ENCODE peak calls at places on chromosome 9, in four cellular contexts. S is tibial artery; A is body of pancreas; T is effector memory CD4-positive, alpha-beta T cell. W is an unnamed sample.

GRCh38 chr9:92887880-92888338 is 10.1 kb upstream of the ZNF484 start:
- DNase-seq in S (no peak), A (no peak), T (no peak), W (peak; percentile 79)

GRCh38 chr9:20526500-20527319 is 95.6 kb downstream of the MLLT3 start:
- DNase-seq in S (no peak), A (no peak), T (no peak), W (no peak)

GRCh38 chr9:4235951-4236804 is 63.7 kb downstream of the GLIS3 start:
- DNase-seq in S (no peak), A (peak; percentile 35), T (no peak), W (no peak)

GRCh38 chr9:38443597-38443996 is 19.3 kb upstream of the IGFBPL1 start:
- DNase-seq in S (no peak), A (no peak), T (no peak), W (no peak)

GRCh38 chr9:129437626-129438323 is 183.1 kb downstream of the C9orf50 start:
- DNase-seq in S (no peak), A (peak; percentile 36), T (no peak), W (peak; percentile 72)

GRCh38 chr9:70061776-70062175 is 18.1 kb downstream of the MAMDC2 start:
- DNase-seq in S (no peak), A (no peak), T (no peak), W (no peak)

GRCh38 chr9:95081998-95082397 is 235.5 kb downstream of the FANCC start:
- DNase-seq in S (peak; percentile 11), A (peak; percentile 17), T (no peak), W (no peak)

GRCh38 chr9:130034570-130034969 is 8.4 kb downstream of the FNBP1 start:
- DNase-seq in S (no peak), A (no peak), T (no peak), W (no peak)

DNA sequence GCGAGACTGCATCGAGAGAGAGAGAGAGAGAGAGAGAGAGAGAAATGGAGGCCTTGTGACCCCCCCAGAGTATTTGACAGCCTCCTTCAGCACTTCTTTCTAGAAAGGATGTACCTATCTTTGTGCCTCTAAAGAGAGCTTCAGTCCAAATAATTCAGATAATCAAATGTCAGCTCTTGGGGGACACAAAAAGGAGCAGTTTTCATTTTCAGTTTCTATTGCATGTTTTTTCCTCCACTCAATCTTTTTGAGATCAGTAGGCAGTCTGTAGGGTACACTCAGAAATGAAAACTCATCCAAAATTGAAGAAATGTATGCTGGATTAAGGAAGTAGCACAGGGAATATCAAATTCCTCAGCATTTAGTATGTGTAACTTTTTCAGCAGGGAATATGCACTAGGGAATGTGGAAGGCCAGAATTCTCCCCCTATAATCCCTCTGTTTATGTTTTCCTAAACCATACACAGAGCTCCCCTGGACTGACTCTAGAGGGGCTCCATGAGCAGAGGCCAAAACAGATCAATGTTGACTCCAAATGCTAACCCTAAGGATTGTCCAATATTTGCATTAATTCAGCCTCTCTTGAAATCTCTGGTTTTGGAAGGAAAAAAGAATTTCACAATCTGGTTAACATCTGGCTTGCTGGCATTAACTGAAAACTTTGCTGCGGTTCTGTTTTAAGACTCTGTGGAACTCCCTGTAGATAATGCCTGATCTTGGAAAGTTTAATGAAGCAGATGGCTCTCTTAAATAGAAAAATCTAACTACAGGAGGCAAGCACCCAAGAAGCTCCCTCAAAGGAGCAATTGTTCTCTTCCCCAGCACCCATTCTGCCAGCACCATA is 250.0 kb downstream of the CEMIP2 start:
- DNase-seq in S (no peak), A (no peak), T (no peak), W (no peak)
- H3K4me3 ChIP-seq in S (no peak overlapping the region), A (no peak overlapping the region), T (no peak overlapping the region), W (no peak overlapping the region)

DNA sequence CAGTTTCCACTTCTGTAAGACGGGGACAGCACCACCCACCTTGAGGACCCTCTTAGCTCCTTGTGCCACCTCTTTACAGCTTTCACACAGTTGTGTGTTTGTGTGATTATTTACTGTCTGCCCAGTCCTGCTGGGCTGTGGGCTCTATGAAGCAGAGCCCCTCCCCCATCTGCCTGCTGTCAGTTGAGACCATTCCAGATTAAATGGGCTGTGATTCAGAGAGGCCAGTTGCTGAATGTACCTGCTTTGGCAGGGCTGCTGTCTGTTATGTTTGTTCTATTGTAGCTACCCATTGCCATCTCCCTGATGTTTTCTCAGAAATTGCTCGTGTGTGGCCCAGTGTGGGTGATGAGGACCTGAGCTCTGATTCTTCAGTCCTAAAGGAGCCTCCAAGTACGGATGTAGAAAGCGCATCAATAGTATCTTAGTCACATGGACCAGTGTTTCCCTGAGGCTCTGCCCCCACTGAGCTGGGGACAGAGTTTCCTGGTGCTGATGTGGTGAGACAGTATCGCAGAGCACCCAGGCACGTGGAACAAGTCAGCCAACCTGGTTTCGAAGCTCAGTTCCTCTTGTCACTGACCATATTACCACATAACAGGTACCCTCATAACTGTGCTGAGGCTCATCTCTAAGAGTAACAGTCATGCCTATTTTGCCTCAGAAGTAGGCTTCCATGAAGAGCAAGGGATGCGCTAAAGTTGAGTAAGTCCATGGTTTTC is 3.7 kb downstream of the ANGPTL2 start:
- DNase-seq in S (no peak), A (no peak), T (no peak), W (peak; percentile 3)
- H3K4me1 ChIP-seq in S (peaks cover 19% of the 10 kb centered on the region), A (peaks cover 17% of the 10 kb centered on the region), T (peaks cover 14% of the 10 kb centered on the region), W (peaks cover 17% of the 10 kb centered on the region)

GRCh38 chr9:89234636-89235035 is 56.0 kb upstream of the SHC3 start:
- DNase-seq in S (no peak), A (no peak), T (no peak), W (peak; percentile 57)
- H3K4me3 ChIP-seq in S (no peak overlapping the region), A (no peak overlapping the region), T (no peak overlapping the region), W (no peak overlapping the region)

DNA sequence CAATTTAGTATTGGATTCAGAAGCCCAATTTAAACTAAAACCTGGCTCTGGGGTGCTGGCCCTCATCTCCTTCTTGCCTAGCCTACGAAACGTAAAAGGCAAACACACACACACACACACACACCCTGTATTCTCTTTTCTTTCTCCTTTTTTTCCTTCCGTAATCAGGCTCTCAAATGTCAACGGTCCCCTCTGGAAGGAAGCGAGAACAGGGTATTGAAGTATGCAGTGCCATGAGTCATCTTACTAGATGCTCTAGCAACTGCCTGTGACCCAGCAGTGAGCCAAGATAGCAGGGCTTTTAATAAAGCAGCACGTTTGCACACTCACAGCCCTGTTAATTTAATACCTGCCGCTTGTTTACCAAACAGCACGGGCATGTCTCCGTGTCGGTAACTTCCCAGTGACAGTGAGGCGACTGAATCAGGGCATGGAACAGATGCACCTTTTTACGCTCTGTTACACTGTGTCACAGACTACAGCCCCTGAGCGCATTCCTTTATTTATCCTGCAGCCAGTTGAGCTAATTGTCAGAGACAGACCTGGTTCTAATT is 243.8 kb downstream of the BNC2 start:
- DNase-seq in S (peak; percentile 32), A (no peak), T (no peak), W (peak; percentile 73)
- H3K4me1 ChIP-seq in S (peaks cover 3% of the 10 kb centered on the region), A (no peaks in the 10 kb centered on the region), T (no peaks in the 10 kb centered on the region), W (peaks cover 40% of the 10 kb centered on the region)

DNA sequence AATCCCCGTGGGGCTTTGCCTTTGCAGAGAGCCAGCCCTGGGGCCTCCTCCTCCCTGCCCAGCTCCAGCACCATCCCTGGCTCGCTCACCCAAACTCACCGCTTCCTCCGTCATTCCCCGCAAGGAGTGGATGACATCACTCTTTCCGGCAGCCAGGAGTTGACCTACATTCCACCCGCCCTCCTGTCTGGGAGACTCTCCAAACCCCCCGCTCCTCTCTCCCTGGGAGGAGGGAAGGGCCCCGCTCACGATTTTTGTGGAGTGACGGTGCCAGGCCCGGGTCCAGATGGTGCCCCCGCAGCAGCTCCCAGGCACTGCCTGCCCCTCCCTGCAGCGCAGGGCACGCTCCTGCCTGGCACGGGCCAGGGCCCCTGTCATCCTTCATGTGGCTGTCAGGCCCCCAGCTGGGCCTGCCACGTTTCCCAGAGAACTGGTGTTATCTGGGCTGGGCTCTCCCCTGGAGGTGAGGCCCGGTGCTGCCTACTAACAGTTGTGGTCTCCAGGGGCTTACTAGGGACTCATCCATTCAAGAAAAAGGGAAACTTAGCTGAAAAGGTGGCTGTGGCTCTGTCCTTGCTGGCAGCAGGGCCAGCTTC is 52.3 kb downstream of the NTNG2 start:
- DNase-seq in S (no peak), A (peak; percentile 92), T (no peak), W (peak; percentile 90)
- H3K4me3 ChIP-seq in S (no peak overlapping the region), A (no peak overlapping the region), T (no peak overlapping the region), W (no peak overlapping the region)

DNA sequence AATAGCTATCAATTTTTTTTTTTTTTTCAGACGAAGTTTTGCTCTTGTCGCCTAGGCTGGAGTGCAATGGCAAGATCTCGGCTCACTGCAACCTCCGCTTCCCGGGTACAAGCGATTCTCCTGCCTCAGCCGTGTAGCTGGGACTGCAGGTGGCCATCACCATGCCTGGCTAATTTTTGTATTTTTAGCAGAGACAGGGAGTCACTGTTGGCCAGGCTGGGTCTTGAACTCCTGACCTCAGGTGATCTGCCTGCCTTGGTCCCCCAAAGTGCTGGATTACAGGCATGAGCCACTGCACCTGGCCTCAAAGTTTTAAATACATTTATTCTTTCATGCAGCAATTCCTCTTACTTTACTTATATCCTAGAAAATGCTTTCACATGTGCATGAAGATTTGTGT is 17.6 kb downstream of the TRIM14 start:
- DNase-seq in S (no peak), A (no peak), T (no peak), W (no peak)
- H3K4me1 ChIP-seq in S (no peaks in the 10 kb centered on the region), A (peaks cover 6% of the 10 kb centered on the region), T (peaks cover 80% of the 10 kb centered on the region), W (peaks cover 6% of the 10 kb centered on the region)

GRCh38 chr9:127934248-127934647 is 3.4 kb downstream of the DPM2 start:
- DNase-seq in S (no peak), A (no peak), T (no peak), W (no peak)

GRCh38 chr9:127936347-127936852 is 1.3 kb downstream of the DPM2 start:
- DNase-seq in S (no peak), A (no peak), T (no peak), W (no peak)

GRCh38 chr9:127937046-127937382 is 640 bp downstream of the DPM2 start:
- DNase-seq in S (no peak), A (no peak), T (no peak), W (no peak)

GRCh38 chr9:127935765-127936221 is 1.9 kb downstream of the DPM2 start:
- DNase-seq in S (no peak), A (no peak), T (no peak), W (no peak)

GRCh38 chr9:127934986-127935385 is 2.7 kb downstream of the DPM2 start:
- DNase-seq in S (no peak), A (no peak), T (no peak), W (no peak)
- H3K4me3 ChIP-seq in S (no peak overlapping the region), A (no peak overlapping the region), T (no peak overlapping the region), W (no peak overlapping the region)

W was measured in thyroid gland.